ENCODE peak calls at places on chromosomes 2 and 18, in four cellular contexts. M is GM23338, E is IMR-90, T is prostate gland. V is an unnamed sample.

GRCh38 chr2:138777996-138778395 is 2.2 kb downstream of the NXPH2 start:
- DNase-seq in M (peak; percentile 96), E (peak; percentile 1), T (no peak), V (peak; percentile 63)

GRCh38 chr2:83860320-83860719 is 598.8 kb downstream of the SUCLG1 start:
- DNase-seq in M (no peak), E (no peak), T (no peak), V (no peak)

GRCh38 chr2:113284481-113284880 is 5.8 kb upstream of the PAX8 start:
- DNase-seq in M (no peak), E (peak; percentile 24), T (no peak), V (no peak)

GRCh38 chr2:225091336-225091735 is 49.1 kb upstream of the DOCK10 start:
- DNase-seq in M (no peak), E (peak; percentile 98), T (no peak), V (no peak)

GRCh38 chr2:156818221-156818620 is 382.0 kb downstream of the GPD2 start:
- DNase-seq in M (no peak), E (no peak), T (no peak), V (no peak)

GRCh38 chr2:121186261-121186660 is 98.7 kb downstream of the TFCP2L1 start:
- DNase-seq in M (no peak), E (no peak), T (no peak), V (no peak)

GRCh38 chr18:48819276-48819675 is 131.5 kb downstream of the SMAD7 start:
- DNase-seq in M (no peak), E (no peak), T (no peak), V (no peak)

GRCh38 chr2:212254331-212254730 is 284.3 kb downstream of the ERBB4 start:
- DNase-seq in M (no peak), E (no peak), T (no peak), V (no peak)

GRCh38 chr2:79993144-79993543 is 311.4 kb downstream of the LRRTM1 start:
- DNase-seq in M (no peak), E (no peak), T (no peak), V (no peak)

GRCh38 chr2:47007826-47008225 is 92.2 kb upstream of the MCFD2 start:
- DNase-seq in M (no peak), E (no peak), T (no peak), V (no peak)

GRCh38 chr18:66377291-66377690 is 226.6 kb downstream of the CDH19 start:
- DNase-seq in M (no peak), E (no peak), T (no peak), V (no peak)

GRCh38 chr2:181430406-181431199 is 26.6 kb upstream of the ITGA4 start:
- DNase-seq in M (peak; percentile 58), E (peak; percentile 2), T (no peak), V (no peak)

GRCh38 chr18:40866013-40866644 is 1088.9 kb upstream of the PIK3C3 start:
- DNase-seq in M (no peak), E (no peak), T (no peak), V (no peak)

GRCh38 chr2:14632133-14632936 is at the start of gene LRATD1:
- DNase-seq in M (peak; percentile 97), E (peak; percentile 55), T (peak; percentile 97), V (peak; percentile 95)

GRCh38 chr2:198368089-198368488 is 563.7 kb downstream of the PLCL1 start:
- DNase-seq in M (no peak), E (no peak), T (no peak), V (no peak)

GRCh38 chr2:75920721-75921551 is 210.2 kb upstream of the GCFC2 start:
- DNase-seq in M (peak; percentile 17), E (no peak), T (no peak), V (no peak)

GRCh38 chr2:180334514-180334913 is 327.4 kb upstream of the CWC22 start:
- DNase-seq in M (no peak), E (no peak), T (no peak), V (no peak)

GRCh38 chr2:207619764-207620203 is 5.4 kb downstream of the METTL21A start:
- DNase-seq in M (no peak), E (no peak), T (no peak), V (no peak)

GRCh38 chr2:58767833-58768726 is 527.0 kb upstream of the FANCL start:
- DNase-seq in M (no peak), E (no peak), T (no peak), V (no peak)

DNA sequence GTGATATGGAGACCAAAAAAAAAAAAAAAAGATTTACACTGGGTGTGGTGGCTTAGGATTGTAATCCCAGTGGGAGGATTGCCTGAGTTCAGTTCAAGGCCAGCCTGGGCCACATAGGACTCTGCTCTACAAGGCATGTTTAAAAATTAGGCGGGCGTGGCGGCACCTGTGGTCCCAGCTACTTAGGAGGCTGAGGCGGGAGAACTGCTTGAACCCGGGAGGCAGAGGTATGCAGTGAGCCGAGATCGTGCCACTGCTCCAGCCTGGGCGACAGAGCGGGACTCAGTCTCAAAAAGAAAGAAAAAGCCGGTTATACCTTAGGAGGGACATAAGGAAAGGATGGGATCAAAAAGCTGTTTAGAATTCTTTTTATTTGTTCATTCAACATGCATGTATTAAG is 707 bp upstream of the SPDYA start:
- DNase-seq in M (no peak), E (no peak), T (no peak), V (no peak)
- H3K4me3 ChIP-seq in M (peak overlapping the region; percentile 66), E (peak overlapping the region; percentile 70), T (peak overlapping the region; percentile 30), V (peak overlapping the region; percentile 47)

GRCh38 chr2:237092920-237093781 is 7.5 kb downstream of the COPS8 start:
- DNase-seq in M (peak; percentile 23), E (peak; percentile 85), T (peak; percentile 42), V (peak; percentile 14)
- H3K36me3 ChIP-seq in M (peaks cover 39% of the 10 kb centered on the region), E (peaks cover 15% of the 10 kb centered on the region), T (peaks cover 17% of the 10 kb centered on the region), V (peaks cover 9% of the 10 kb centered on the region)

GRCh38 chr2:9755638-9756037 is 87.6 kb upstream of the TAF1B start:
- DNase-seq in M (no peak), E (no peak), T (no peak), V (no peak)
- H3K27me3 ChIP-seq in M (no peaks in the 10 kb centered on the region), E (peaks cover 14% of the 10 kb centered on the region), T (no peaks in the 10 kb centered on the region), V (peaks cover 3% of the 10 kb centered on the region)

GRCh38 chr2:173876833-173877413 is 88.2 kb downstream of the SP3 start:
- DNase-seq in M (peak; percentile 20), E (no peak), T (no peak), V (no peak)

GRCh38 chr2:173872714-173873113 is 92.5 kb downstream of the SP3 start:
- DNase-seq in M (no peak), E (no peak), T (peak; percentile 40), V (no peak)

GRCh38 chr2:173869830-173870229 is 95.3 kb downstream of the SP3 start:
- DNase-seq in M (no peak), E (no peak), T (no peak), V (no peak)

GRCh38 chr2:173874899-173875247 is 90.3 kb downstream of the SP3 start:
- DNase-seq in M (no peak), E (no peak), T (no peak), V (no peak)

DNA sequence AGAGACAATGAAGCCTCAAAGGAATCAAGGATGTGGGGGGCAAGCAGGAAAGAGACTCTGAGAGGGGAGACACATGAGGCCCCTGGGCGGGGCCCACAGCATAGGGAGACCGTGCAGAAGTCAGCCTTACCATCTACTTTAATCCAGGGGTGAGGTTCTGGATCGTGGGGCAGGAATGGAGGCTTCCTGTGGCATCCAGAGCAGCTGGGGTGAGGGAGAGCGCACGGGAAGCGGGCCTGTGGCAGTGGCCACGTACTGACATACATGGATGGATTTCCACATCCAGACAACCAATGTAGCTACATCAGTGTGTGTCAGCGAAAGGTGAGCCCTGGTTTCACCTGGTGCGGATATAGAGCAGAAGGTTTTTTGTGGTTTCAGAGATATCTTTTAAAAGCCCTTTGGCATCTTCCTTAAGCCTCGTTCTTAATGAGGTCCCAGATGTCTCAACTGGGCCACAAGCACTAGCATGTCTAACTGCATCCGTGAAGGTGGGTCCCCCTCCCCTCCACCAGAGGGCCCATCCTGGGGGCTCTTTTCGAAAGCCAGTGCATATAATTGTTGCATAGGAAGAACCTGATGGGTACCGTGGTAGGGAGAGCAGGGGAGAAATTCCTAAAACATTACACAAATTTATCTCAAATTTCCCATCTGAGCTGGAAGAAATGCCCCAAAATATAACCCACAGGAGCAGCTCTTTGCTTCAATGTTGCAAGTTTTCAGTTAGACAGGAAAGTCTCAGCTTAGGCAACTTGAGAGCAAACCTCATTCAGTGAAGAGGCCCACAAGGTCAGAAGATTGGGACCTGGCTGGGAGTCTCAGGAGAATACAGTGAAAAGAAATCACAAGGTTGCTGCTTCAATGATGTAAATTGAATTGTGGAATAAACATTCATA is 90.9 kb downstream of the SP3 start:
- DNase-seq in M (no peak), E (no peak), T (no peak), V (peak; percentile 49)
- H3K4me3 ChIP-seq in M (no peak overlapping the region), E (no peak overlapping the region), T (no peak overlapping the region), V (no peak overlapping the region)

GRCh38 chr2:135863231-135863630 is 13.0 kb downstream of the MCM6 start:
- DNase-seq in M (no peak), E (no peak), T (no peak), V (no peak)
- H3K36me3 ChIP-seq in M (peaks cover 88% of the 10 kb centered on the region), E (peaks cover 13% of the 10 kb centered on the region), T (peaks cover 5% of the 10 kb centered on the region), V (peaks cover 40% of the 10 kb centered on the region)

GRCh38 chr2:170562928-170563327 is 152.2 kb upstream of the SP5 start:
- DNase-seq in M (no peak), E (no peak), T (no peak), V (no peak)
- H3K27me3 ChIP-seq in M (no peaks in the 10 kb centered on the region), E (no peaks in the 10 kb centered on the region), T (no peaks in the 10 kb centered on the region), V (no peaks in the 10 kb centered on the region)

GRCh38 chr2:178477443-178478099 is 829 bp downstream of the FKBP7 start:
- DNase-seq in M (no peak), E (no peak), T (no peak), V (no peak)
- H3K4me3 ChIP-seq in M (peak overlapping the region; percentile 95), E (peak overlapping the region; percentile 83), T (peak overlapping the region; percentile 39), V (peak overlapping the region; percentile 77)

DNA sequence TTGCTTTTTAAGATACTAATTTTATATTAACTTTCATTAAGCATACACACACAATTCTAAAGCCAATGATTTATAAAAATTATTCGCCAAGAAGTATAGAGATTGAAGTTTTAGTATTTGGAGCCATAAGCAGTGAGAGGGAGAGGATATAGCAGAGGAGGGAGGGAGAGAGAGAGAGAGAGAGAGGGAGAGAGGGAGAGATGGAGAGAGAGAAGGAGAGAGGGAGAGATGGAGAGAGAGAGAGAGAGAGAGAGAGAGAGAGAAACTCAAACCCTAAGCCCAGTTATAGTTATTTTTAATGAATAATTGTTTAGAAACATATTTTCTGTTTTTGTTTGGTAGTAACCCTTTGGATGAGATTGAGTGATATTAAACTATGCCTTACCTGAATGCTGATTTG is 5.3 kb downstream of the TWIST2 start:
- DNase-seq in M (no peak), E (no peak), T (no peak), V (no peak)
- H3K36me3 ChIP-seq in M (no peaks in the 10 kb centered on the region), E (peaks cover 21% of the 10 kb centered on the region), T (no peaks in the 10 kb centered on the region), V (no peaks in the 10 kb centered on the region)